ENCODE peak calls at places on chromosomes 11 and 22, in five cellular contexts. R is A549, U is K562, D is HepG2, G is H1. H is an unnamed sample.

GRCh38 chr11:59418151-59418550 is 8.1 kb downstream of the OR5A2 start:
- DNase-seq in R (no peak), U (no peak), D (no peak), G (no peak), H (no peak)

GRCh38 chr11:92304271-92304670 is 79.7 kb downstream of the FAT3 start:
- DNase-seq in R (no peak), U (no peak), D (no peak), G (no peak), H (no peak)

GRCh38 chr11:36376315-36376887 is 80.3 kb downstream of the PRR5L start:
- DNase-seq in R (peak), U (no peak), D (no peak), G (no peak), H (no peak)

GRCh38 chr11:83656931-83657330 is 370.8 kb upstream of the CCDC90B start:
- DNase-seq in R (no peak), U (no peak), D (no peak), G (no peak), H (no peak)

GRCh38 chr11:134098566-134099184 is 29.8 kb downstream of the JAM3 start:
- DNase-seq in R (peak), U (no peak), D (peak), G (no peak), H (no peak)

GRCh38 chr22:28930357-28931007 is 47.1 kb downstream of the ZNRF3 start:
- DNase-seq in R (no peak), U (no peak), D (no peak), G (no peak), H (no peak)

GRCh38 chr22:38108561-38109319 is 1.7 kb downstream of the BAIAP2L2 start:
- DNase-seq in R (no peak), U (no peak), D (no peak), G (no peak), H (no peak)

GRCh38 chr11:117315285-117316196 is 515 bp downstream of the BACE1 start:
- DNase-seq in R (no peak), U (no peak), D (no peak), G (no peak), H (no peak)

GRCh38 chr22:32850591-32851517 is 49.3 kb downstream of the TIMP3 start:
- DNase-seq in R (no peak), U (no peak), D (no peak), G (no peak), H (no peak)

GRCh38 chr11:10158461-10158860 is 135.6 kb downstream of the SBF2 start:
- DNase-seq in R (no peak), U (no peak), D (no peak), G (no peak), H (no peak)

GRCh38 chr22:34812631-34813030 is 253.3 kb upstream of the ISX start:
- DNase-seq in R (no peak), U (no peak), D (no peak), G (no peak), H (no peak)

GRCh38 chr11:44621140-44621681 is 55.7 kb downstream of the CD82 start:
- DNase-seq in R (peak), U (peak), D (peak), G (peak), H (no peak)

GRCh38 chr22:45460288-45461109 is 42.2 kb upstream of the FBLN1 start:
- DNase-seq in R (no peak), U (no peak), D (no peak), G (no peak), H (no peak)

DNA sequence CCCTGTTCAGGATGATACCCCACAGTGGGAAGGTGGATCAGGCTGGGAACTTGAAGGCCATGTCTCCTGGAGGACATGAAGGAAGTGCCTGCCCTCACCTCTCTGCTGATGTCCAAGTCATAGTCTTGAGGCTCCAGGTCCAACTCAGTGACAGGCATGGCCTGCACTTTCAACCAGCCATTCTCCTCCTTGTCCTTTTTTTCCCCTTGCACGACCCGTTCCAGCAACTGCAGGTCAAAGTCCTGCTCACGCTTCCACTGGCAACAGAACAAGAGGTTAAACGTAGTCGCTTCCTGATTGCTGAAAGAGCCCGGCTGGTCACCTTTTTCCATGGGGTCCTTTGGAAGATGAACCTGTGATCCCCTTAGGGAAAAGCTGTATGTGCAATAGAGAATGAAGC is 47.7 kb downstream of the C11orf58 start:
- DNase-seq in R (no peak), U (no peak), D (peak), G (no peak), H (no peak)
- TF ChIP-seq KDM1A in R (no peak), U (no peak), D (no peak), G (no peak), H (no peak)

DNA sequence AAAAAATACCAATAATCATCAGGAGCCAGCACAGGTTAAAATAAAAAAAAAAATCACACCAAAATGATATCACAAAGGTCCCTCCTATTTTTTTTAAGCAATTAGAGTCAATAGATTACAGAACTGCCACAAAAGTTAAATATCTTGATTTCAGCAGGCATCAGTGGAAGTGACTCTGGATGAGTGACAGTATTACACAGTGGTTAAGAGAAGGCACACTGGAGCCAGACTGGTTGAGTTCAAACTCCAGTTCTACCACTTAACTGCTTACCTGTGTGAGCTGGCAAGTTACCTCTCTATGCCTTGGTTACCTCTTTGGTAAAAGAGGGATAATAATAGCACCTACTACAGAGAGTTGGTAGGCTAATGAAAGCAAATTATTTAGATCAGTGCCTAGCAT is 148.5 kb downstream of the ATG16L2 start:
- DNase-seq in R (no peak), U (no peak), D (no peak), G (no peak), H (no peak)
- TF ChIP-seq KDM1A in R (no peak), U (no peak), D (no peak), G (no peak), H (no peak)

DNA sequence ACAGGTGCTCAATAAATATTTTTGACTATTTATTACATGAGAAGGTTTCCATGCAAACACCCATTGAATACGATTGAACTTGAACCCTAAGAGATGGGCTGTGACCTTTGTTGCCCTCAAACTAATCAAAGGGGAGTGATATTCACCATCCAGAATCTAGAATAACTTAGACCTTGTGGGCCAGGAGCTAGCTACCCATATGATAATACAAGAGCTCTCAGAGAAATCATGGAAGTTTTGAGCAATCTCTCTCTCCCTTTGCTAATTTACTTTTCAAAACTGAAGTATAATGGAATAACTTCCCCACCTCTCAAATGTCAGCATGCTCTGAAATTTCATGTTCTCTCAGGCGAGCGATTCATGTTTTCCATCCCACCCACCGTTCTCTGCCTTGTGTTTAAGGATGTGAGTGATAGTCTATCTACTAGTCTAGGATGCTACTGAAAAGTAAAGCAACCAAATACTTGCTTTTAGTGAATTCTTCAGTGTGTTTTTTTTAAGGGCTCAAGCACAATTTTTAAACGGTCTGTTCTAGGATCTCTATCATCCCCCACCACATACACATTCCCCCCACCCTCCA is 33.3 kb downstream of the BARX2 start:
- DNase-seq in R (no peak), U (no peak), D (no peak), G (no peak), H (no peak)
- TF ChIP-seq KDM1A in R (no peak), U (no peak), D (no peak), G (no peak), H (no peak)

DNA sequence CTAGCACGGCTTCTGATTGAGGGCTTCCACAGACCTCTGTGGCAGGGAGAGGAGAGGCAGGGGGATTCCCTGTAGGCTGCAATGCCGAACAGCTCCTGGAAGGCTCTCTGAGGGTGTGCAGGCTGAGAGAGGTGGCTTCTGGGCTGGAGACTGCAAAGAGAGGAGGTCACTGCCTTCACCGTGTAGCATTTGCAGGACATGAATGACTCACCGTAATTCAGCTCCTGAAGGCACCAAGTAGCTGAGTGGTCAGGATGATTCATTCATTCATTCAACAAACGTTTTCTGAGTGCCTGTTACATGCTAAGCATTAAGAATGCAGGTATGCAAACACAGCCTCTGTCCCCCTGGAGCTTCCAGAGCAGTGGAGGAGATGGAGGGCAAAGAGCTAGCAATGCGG is 18.0 kb upstream of the EIF3D start:
- DNase-seq in R (peak), U (no peak), D (peak), G (no peak), H (no peak)
- TF ChIP-seq KDM1A in R (no peak), U (no peak), D (no peak), G (no peak), H (no peak)

DNA sequence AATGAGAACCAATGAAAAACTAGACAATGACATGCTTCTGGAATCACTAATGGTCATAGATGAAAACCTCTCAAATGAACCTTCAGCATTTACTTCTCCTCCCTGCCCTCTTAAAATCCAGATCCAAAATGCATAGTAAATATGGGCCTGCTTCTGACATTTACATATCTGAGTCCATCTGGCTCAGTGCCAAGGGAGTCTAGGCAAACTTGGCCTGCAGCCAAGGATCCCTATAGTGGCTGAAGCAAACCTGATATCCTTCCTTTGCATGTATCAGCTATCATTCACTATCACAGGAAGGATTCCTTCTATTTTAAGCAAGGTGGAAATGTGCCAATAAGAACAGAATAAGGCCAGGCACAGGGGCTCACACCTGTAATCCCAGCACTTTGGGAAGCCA is 104.9 kb downstream of the C11orf58 start:
- DNase-seq in R (peak), U (peak), D (peak), G (no peak), H (no peak)
- TF ChIP-seq KDM1A in R (no peak), U (no peak), D (no peak), G (no peak), H (no peak)

GRCh38 chr11:70415176-70415575 is 16.8 kb downstream of the CTTN start:
- DNase-seq in R (peak), U (no peak), D (no peak), G (no peak), H (no peak)
- TF ChIP-seq KDM1A in R (no peak), U (no peak), D (no peak), G (no peak), H (no peak)

DNA sequence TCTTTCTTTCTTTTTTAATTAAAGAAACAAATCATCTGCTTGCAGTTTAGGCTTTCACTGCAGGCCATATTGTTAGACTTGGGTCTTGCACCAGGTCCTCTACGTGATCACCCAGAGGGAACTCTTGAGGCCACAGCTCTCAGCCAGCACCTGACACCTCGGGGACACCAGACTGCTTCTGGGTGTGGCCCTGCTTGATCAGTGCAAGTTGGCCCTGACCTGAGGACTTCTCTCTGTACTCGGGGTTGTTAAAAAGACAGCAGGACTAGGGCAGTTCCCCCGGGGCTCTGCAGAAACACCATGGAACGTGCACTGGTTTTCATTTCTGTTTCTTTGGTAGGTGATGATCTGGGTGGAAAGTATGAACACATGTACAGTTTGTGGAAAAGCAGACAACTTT is 51.2 kb upstream of the MYO18B start:
- DNase-seq in R (no peak), U (no peak), D (no peak), G (no peak), H (no peak)
- TF ChIP-seq KDM1A in R (no peak), U (no peak), D (no peak), G (no peak), H (no peak)

H was measured in GM12878.